ENCODE peak calls at places on chromosomes 2 and 18, in eight cellular contexts. One of them, this sample, is unnamed.

GRCh38 chr2:41989503-41990180 is 58.2 kb upstream of the PKDCC start:
- DNase-seq in activated CD4-positive, alpha-beta T cell treated with anti-CD3 and anti-CD28 coated beads for 24 hours: no peak
- DNase-seq in NCI-H774: no peak
- DNase-seq in heart right ventricle: no peak
- DNase-seq in anterior cingulate cortex: no peak
- DNase-seq in NCI-H1694: no peak
- DNase-seq in hippocampal formation: no peak
- DNase-seq in GM13976: no peak
- DNase-seq in this sample: peak

GRCh38 chr18:58934356-58934755 is 69.7 kb downstream of the ZNF532 start:
- DNase-seq in activated CD4-positive, alpha-beta T cell treated with anti-CD3 and anti-CD28 coated beads for 24 hours: no peak
- DNase-seq in NCI-H774: no peak
- DNase-seq in heart right ventricle: no peak
- DNase-seq in anterior cingulate cortex: no peak
- DNase-seq in NCI-H1694: no peak
- DNase-seq in hippocampal formation: no peak
- DNase-seq in GM13976: no peak
- DNase-seq in this sample: no peak

GRCh38 chr2:9760911-9761228 is 82.4 kb upstream of the TAF1B start:
- DNase-seq in activated CD4-positive, alpha-beta T cell treated with anti-CD3 and anti-CD28 coated beads for 24 hours: no peak
- DNase-seq in NCI-H774: no peak
- DNase-seq in heart right ventricle: no peak
- DNase-seq in anterior cingulate cortex: no peak
- DNase-seq in NCI-H1694: no peak
- DNase-seq in hippocampal formation: no peak
- DNase-seq in GM13976: no peak
- DNase-seq in this sample: no peak

GRCh38 chr18:44545359-44545985 is 135.2 kb upstream of the SETBP1 start:
- DNase-seq in activated CD4-positive, alpha-beta T cell treated with anti-CD3 and anti-CD28 coated beads for 24 hours: no peak
- DNase-seq in NCI-H774: no peak
- DNase-seq in heart right ventricle: no peak
- DNase-seq in anterior cingulate cortex: no peak
- DNase-seq in NCI-H1694: no peak
- DNase-seq in hippocampal formation: no peak
- DNase-seq in GM13976: no peak
- DNase-seq in this sample: no peak

GRCh38 chr2:99389371-99389770 is 52.2 kb downstream of the EIF5B start:
- DNase-seq in activated CD4-positive, alpha-beta T cell treated with anti-CD3 and anti-CD28 coated beads for 24 hours: no peak
- DNase-seq in NCI-H774: no peak
- DNase-seq in heart right ventricle: no peak
- DNase-seq in anterior cingulate cortex: no peak
- DNase-seq in NCI-H1694: no peak
- DNase-seq in hippocampal formation: no peak
- DNase-seq in GM13976: no peak
- DNase-seq in this sample: no peak

GRCh38 chr2:227528803-227529202 is 56.8 kb downstream of the AGFG1 start:
- DNase-seq in activated CD4-positive, alpha-beta T cell treated with anti-CD3 and anti-CD28 coated beads for 24 hours: no peak
- DNase-seq in NCI-H774: no peak
- DNase-seq in heart right ventricle: no peak
- DNase-seq in anterior cingulate cortex: no peak
- DNase-seq in NCI-H1694: no peak
- DNase-seq in hippocampal formation: no peak
- DNase-seq in GM13976: no peak
- DNase-seq in this sample: no peak

GRCh38 chr18:7084766-7085080 is 32.9 kb downstream of the LAMA1 start:
- DNase-seq in activated CD4-positive, alpha-beta T cell treated with anti-CD3 and anti-CD28 coated beads for 24 hours: no peak
- DNase-seq in NCI-H774: no peak
- DNase-seq in heart right ventricle: no peak
- DNase-seq in anterior cingulate cortex: no peak
- DNase-seq in NCI-H1694: no peak
- DNase-seq in hippocampal formation: no peak
- DNase-seq in GM13976: no peak
- DNase-seq in this sample: peak

GRCh38 chr18:38198956-38199355 is 633.4 kb upstream of the CELF4 start:
- DNase-seq in activated CD4-positive, alpha-beta T cell treated with anti-CD3 and anti-CD28 coated beads for 24 hours: no peak
- DNase-seq in NCI-H774: no peak
- DNase-seq in heart right ventricle: no peak
- DNase-seq in anterior cingulate cortex: no peak
- DNase-seq in NCI-H1694: no peak
- DNase-seq in hippocampal formation: no peak
- DNase-seq in GM13976: no peak
- DNase-seq in this sample: no peak

GRCh38 chr2:191020221-191020741 is 6.3 kb upstream of the STAT1 start:
- DNase-seq in activated CD4-positive, alpha-beta T cell treated with anti-CD3 and anti-CD28 coated beads for 24 hours: peak
- DNase-seq in NCI-H774: peak
- DNase-seq in heart right ventricle: peak
- DNase-seq in anterior cingulate cortex: peak
- DNase-seq in NCI-H1694: peak
- DNase-seq in hippocampal formation: peak
- DNase-seq in GM13976: peak
- DNase-seq in this sample: peak

GRCh38 chr2:28277466-28277865 is 115.2 kb upstream of the FOSL2 start:
- DNase-seq in activated CD4-positive, alpha-beta T cell treated with anti-CD3 and anti-CD28 coated beads for 24 hours: no peak
- DNase-seq in NCI-H774: peak
- DNase-seq in heart right ventricle: no peak
- DNase-seq in anterior cingulate cortex: no peak
- DNase-seq in NCI-H1694: no peak
- DNase-seq in hippocampal formation: no peak
- DNase-seq in GM13976: no peak
- DNase-seq in this sample: no peak

GRCh38 chr18:79682896-79683625 is 3.5 kb downstream of the CTDP1 start:
- DNase-seq in activated CD4-positive, alpha-beta T cell treated with anti-CD3 and anti-CD28 coated beads for 24 hours: no peak
- DNase-seq in NCI-H774: no peak
- DNase-seq in heart right ventricle: no peak
- DNase-seq in anterior cingulate cortex: no peak
- DNase-seq in NCI-H1694: no peak
- DNase-seq in hippocampal formation: no peak
- DNase-seq in GM13976: peak
- DNase-seq in this sample: no peak

GRCh38 chr2:80365762-80366161 is 61.2 kb upstream of the LRRTM1 start:
- DNase-seq in activated CD4-positive, alpha-beta T cell treated with anti-CD3 and anti-CD28 coated beads for 24 hours: no peak
- DNase-seq in NCI-H774: no peak
- DNase-seq in heart right ventricle: no peak
- DNase-seq in anterior cingulate cortex: no peak
- DNase-seq in NCI-H1694: no peak
- DNase-seq in hippocampal formation: no peak
- DNase-seq in GM13976: no peak
- DNase-seq in this sample: no peak

GRCh38 chr2:204472375-204472774 is 72.9 kb upstream of the PARD3B start:
- DNase-seq in activated CD4-positive, alpha-beta T cell treated with anti-CD3 and anti-CD28 coated beads for 24 hours: no peak
- DNase-seq in NCI-H774: no peak
- DNase-seq in heart right ventricle: no peak
- DNase-seq in anterior cingulate cortex: no peak
- DNase-seq in NCI-H1694: no peak
- DNase-seq in hippocampal formation: no peak
- DNase-seq in GM13976: no peak
- DNase-seq in this sample: no peak

GRCh38 chr18:36025025-36025424 is 42.3 kb downstream of the RPRD1A start:
- DNase-seq in activated CD4-positive, alpha-beta T cell treated with anti-CD3 and anti-CD28 coated beads for 24 hours: no peak
- DNase-seq in NCI-H774: no peak
- DNase-seq in heart right ventricle: no peak
- DNase-seq in anterior cingulate cortex: no peak
- DNase-seq in NCI-H1694: no peak
- DNase-seq in hippocampal formation: no peak
- DNase-seq in GM13976: no peak
- DNase-seq in this sample: no peak

This sample was measured in cardiac muscle cell.